ENCODE peak calls at places on chromosomes 11 and 22, in ten cellular contexts. H is amniotic stem cell, C is left ventricle myocardium inferior, X is Ammon's horn, O is A673, L is PC-9, P is right lobe of liver, N is GM20000, R is cardiac muscle cell, Z is NCI-H345. E is an unnamed sample.

GRCh38 chr22:44892803-44893730 is 116.7 kb downstream of the PHF21B start:
- DNase-seq in H (no peak), C (no peak), X (no peak), O (no peak), L (no peak), P (no peak), N (no peak), R (no peak), Z (no peak), E (no peak)

GRCh38 chr11:101096036-101096704 is 33.4 kb downstream of the PGR start:
- DNase-seq in H (no peak), C (peak; percentile 54), X (no peak), O (peak; percentile 8), L (no peak), P (no peak), N (no peak), R (peak; percentile 59), Z (no peak), E (peak; percentile 59)

GRCh38 chr11:316031-316701 is 2.3 kb downstream of the IFITM1 start:
- DNase-seq in H (no peak), C (peak; percentile 44), X (no peak), O (no peak), L (no peak), P (peak; percentile 73), N (no peak), R (no peak), Z (no peak), E (peak; percentile 81)

GRCh38 chr11:20808328-20808727 is 138.9 kb downstream of the NELL1 start:
- DNase-seq in H (no peak), C (no peak), X (no peak), O (no peak), L (no peak), P (no peak), N (no peak), R (no peak), Z (no peak), E (no peak)

GRCh38 chr22:31173386-31174145 is 13.6 kb downstream of the RNF185 start:
- DNase-seq in H (peak; percentile 77), C (no peak), X (no peak), O (no peak), L (peak; percentile 87), P (no peak), N (no peak), R (peak; percentile 64), Z (no peak), E (no peak)

GRCh38 chr11:62337682-62338181 is 484 bp downstream of the ASRGL1 start:
- DNase-seq in H (no peak), C (peak; percentile 20), X (peak; percentile 55), O (peak; percentile 32), L (no peak), P (peak; percentile 45), N (no peak), R (peak; percentile 9), Z (peak; percentile 53), E (no peak)

GRCh38 chr11:120229451-120230424 is 10.2 kb upstream of the POU2F3 start:
- DNase-seq in H (no peak), C (no peak), X (peak; percentile 49), O (no peak), L (no peak), P (no peak), N (no peak), R (peak; percentile 49), Z (peak; percentile 10), E (no peak)

GRCh38 chr11:121198491-121198890 is 94.1 kb upstream of the SC5D start:
- DNase-seq in H (no peak), C (no peak), X (no peak), O (no peak), L (no peak), P (no peak), N (no peak), R (no peak), Z (no peak), E (no peak)

GRCh38 chr11:46865340-46865739 is 19.3 kb upstream of the CKAP5 start:
- DNase-seq in H (peak; percentile 49), C (no peak), X (no peak), O (no peak), L (peak; percentile 18), P (no peak), N (no peak), R (peak; percentile 66), Z (no peak), E (no peak)

GRCh38 chr11:10674991-10675440 is 18.5 kb downstream of the IRAG1 start:
- DNase-seq in H (no peak), C (peak; percentile 47), X (peak; percentile 77), O (no peak), L (no peak), P (no peak), N (no peak), R (no peak), Z (no peak), E (peak; percentile 89)

GRCh38 chr11:125959931-125960330 is 14.1 kb downstream of the VSIG10L2 start:
- DNase-seq in H (no peak), C (no peak), X (no peak), O (no peak), L (no peak), P (no peak), N (no peak), R (no peak), Z (no peak), E (no peak)

GRCh38 chr11:15091175-15091574 is 17.8 kb downstream of the CALCB start:
- DNase-seq in H (no peak), C (no peak), X (no peak), O (no peak), L (no peak), P (no peak), N (no peak), R (no peak), Z (no peak), E (no peak)

GRCh38 chr22:38925571-38926041 is 31.8 kb upstream of the APOBEC3A start:
- DNase-seq in H (no peak), C (no peak), X (no peak), O (no peak), L (no peak), P (no peak), N (no peak), R (no peak), Z (no peak), E (no peak)

GRCh38 chr22:46007848-46008261 is 30.9 kb upstream of the WNT7B start:
- DNase-seq in H (peak; percentile 73), C (peak; percentile 86), X (no peak), O (peak; percentile 85), L (no peak), P (no peak), N (no peak), R (peak; percentile 95), Z (peak; percentile 82), E (peak; percentile 91)

GRCh38 chr11:70637949-70638598 is 239.7 kb downstream of the CTTN start:
- DNase-seq in H (no peak), C (no peak), X (peak; percentile 87), O (no peak), L (no peak), P (no peak), N (no peak), R (no peak), Z (no peak), E (no peak)

GRCh38 chr11:17846852-17847453 is 112.4 kb downstream of the KCNC1 start:
- DNase-seq in H (no peak), C (no peak), X (peak; percentile 67), O (no peak), L (peak; percentile 47), P (no peak), N (no peak), R (peak; percentile 37), Z (no peak), E (no peak)

GRCh38 chr11:65780770-65781151 is at the start of gene AP5B1:
- DNase-seq in H (peak; percentile 44), C (peak; percentile 68), X (peak; percentile 48), O (peak; percentile 66), L (peak; percentile 49), P (peak; percentile 82), N (peak; percentile 97), R (peak; percentile 51), Z (peak; percentile 57), E (no peak)

GRCh38 chr11:1506981-1507380 is 20.4 kb upstream of the MOB2 start:
- DNase-seq in H (no peak), C (peak; percentile 10), X (no peak), O (no peak), L (no peak), P (peak; percentile 5), N (no peak), R (no peak), Z (no peak), E (peak; percentile 44)

GRCh38 chr11:83793332-83793731 is 507.2 kb upstream of the CCDC90B start:
- DNase-seq in H (no peak), C (no peak), X (no peak), O (no peak), L (no peak), P (no peak), N (no peak), R (no peak), Z (no peak), E (no peak)